ENCODE peak calls at places on chromosomes 1 and 21, in four cellular contexts. B is K562; H is activated CD4-positive, alpha-beta T cell treated with anti-CD3 and anti-CD28 coated beads for 24 hours; V is hypothalamus. A is an unnamed sample.

GRCh38 chr1:43978551-43979260 is at the start of gene B4GALT2:
- DNase-seq in H (peak), B (peak), V (no peak), A (peak)

GRCh38 chr1:59367269-59368006 is 70.5 kb downstream of the FGGY start:
- DNase-seq in B (no peak), V (no peak), H (no peak), A (no peak)

GRCh38 chr1:29236743-29236992 is 346 bp downstream of the PTPRU start:
- DNase-seq in H (no peak), V (no peak), B (no peak), A (no peak)

GRCh38 chr1:243394610-243395490 is 139.0 kb downstream of the SDCCAG8 start:
- DNase-seq in V (no peak), B (no peak), H (no peak), A (no peak)

GRCh38 chr1:205455581-205456382 is at the start of gene BLACAT1:
- DNase-seq in V (no peak), H (no peak), B (no peak), A (no peak)

GRCh38 chr21:36532769-36533467 is 53.0 kb upstream of the CLDN14 start:
- DNase-seq in H (no peak), B (no peak), V (no peak), A (no peak)

GRCh38 chr1:156853761-156854160 is 5.2 kb downstream of the INSRR start:
- DNase-seq in V (no peak), H (no peak), B (no peak), A (no peak)

GRCh38 chr1:32990887-32991286 is 26.3 kb upstream of the RNF19B start:
- DNase-seq in V (no peak), B (no peak), H (no peak), A (no peak)

GRCh38 chr1:170682159-170682558 is 18.2 kb downstream of the PRRX1 start:
- DNase-seq in B (no peak), V (no peak), H (no peak), A (no peak)

GRCh38 chr1:240312872-240313271 is 221.2 kb downstream of the FMN2 start:
- DNase-seq in H (no peak), V (no peak), B (no peak), A (no peak)

GRCh38 chr21:36710729-36711048 is 11.8 kb downstream of the SIM2 start:
- DNase-seq in B (peak), V (no peak), H (no peak), A (no peak)

GRCh38 chr1:83905315-83905907 is 93.5 kb downstream of the TTLL7 start:
- DNase-seq in B (peak), V (no peak), H (peak), A (no peak)

GRCh38 chr1:11194407-11195176 is 5.4 kb downstream of the ANGPTL7 start:
- DNase-seq in V (no peak), B (no peak), H (no peak), A (no peak)

GRCh38 chr1:60813051-60813450 is 269.3 kb upstream of the NFIA start:
- DNase-seq in H (no peak), V (no peak), B (no peak), A (no peak)

GRCh38 chr1:46630719-46631118 is 14.1 kb upstream of the MOB3C start:
- DNase-seq in H (no peak), V (no peak), B (no peak), A (no peak)

GRCh38 chr1:152003846-152004442 is 10.3 kb upstream of the S100A10 start:
- DNase-seq in H (no peak), B (no peak), V (no peak), A (no peak)

GRCh38 chr1:45846931-45847330 is 43.5 kb downstream of the MAST2 start:
- DNase-seq in H (no peak), B (no peak), V (no peak), A (no peak)

GRCh38 chr21:37532868-37533780 is 166.6 kb downstream of the DYRK1A start:
- DNase-seq in B (peak), H (peak), V (no peak), A (no peak)

GRCh38 chr1:224539971-224540370 is 76.1 kb upstream of the CNIH3 start:
- DNase-seq in B (no peak), V (no peak), H (no peak), A (no peak)

GRCh38 chr1:13830170-13830569 is 130.2 kb downstream of the PRDM2 start:
- DNase-seq in B (no peak), H (no peak), V (no peak), A (no peak)

GRCh38 chr1:66489146-66489545 is 44.8 kb upstream of the SGIP1 start:
- DNase-seq in V (no peak), H (no peak), B (no peak), A (no peak)

GRCh38 chr1:15775706-15776105 is 17.1 kb downstream of the FBLIM1 start:
- DNase-seq in V (no peak), B (no peak), H (no peak), A (no peak)

GRCh38 chr1:52098139-52098871 is 42.2 kb downstream of the BTF3L4 start:
- DNase-seq in B (no peak), H (no peak), V (no peak), A (no peak)

GRCh38 chr1:208604295-208604694 is 360.1 kb upstream of the PLXNA2 start:
- DNase-seq in H (no peak), V (no peak), B (no peak), A (no peak)

GRCh38 chr1:32622806-32623694 is 27.3 kb downstream of the ZBTB8OS start:
- DNase-seq in B (no peak), H (no peak), V (no peak), A (no peak)

GRCh38 chr1:205016075-205016474 is 26.9 kb upstream of the CNTN2 start:
- DNase-seq in B (no peak), V (no peak), H (no peak), A (no peak)

GRCh38 chr1:205071801-205072200 is 12.5 kb downstream of the TMEM81 start:
- DNase-seq in V (no peak), H (no peak), B (no peak), A (peak)

GRCh38 chr21:34886554-34887385 is 162.3 kb downstream of the RUNX1 start:
- DNase-seq in V (no peak), H (no peak), B (peak), A (no peak)

GRCh38 chr1:29481031-29481430 is 244.7 kb downstream of the PTPRU start:
- DNase-seq in B (no peak), V (no peak), H (no peak), A (no peak)

GRCh38 chr1:201020040-201020591 is 3.4 kb downstream of the KIF21B start:
- DNase-seq in B (no peak), V (no peak), H (no peak), A (no peak)

A was measured in substantia nigra.